ENCODE peak calls at places on chromosomes 13 and 19, in five cellular contexts. Q, J, F, I and S are unnamed samples.

GRCh38 chr13:89897681-89898080 is 1449.8 kb upstream of the MIR17HG start:
- DNase-seq in Q (no peak), J (no peak), F (no peak), I (no peak), S (no peak)

GRCh38 chr19:51477343-51477742 is 996 bp upstream of the CEACAM18 start:
- DNase-seq in Q (no peak), J (no peak), F (no peak), I (no peak), S (no peak)

GRCh38 chr19:45005787-45006186 is 4.5 kb downstream of the RELB start:
- DNase-seq in Q (no peak), J (no peak), F (no peak), I (no peak), S (no peak)

GRCh38 chr19:16593181-16593580 is 21.0 kb upstream of the SLC35E1 start:
- DNase-seq in Q (no peak), J (no peak), F (no peak), I (no peak), S (no peak)

GRCh38 chr13:93249259-93249917 is 22.8 kb downstream of the GPC6 start:
- DNase-seq in Q (peak; percentile 93), J (no peak), F (no peak), I (no peak), S (no peak)

GRCh38 chr13:91072511-91072910 is 275.0 kb upstream of the MIR17HG start:
- DNase-seq in Q (no peak), J (no peak), F (no peak), I (no peak), S (no peak)

GRCh38 chr13:40485611-40486517 is 180.6 kb downstream of the FOXO1 start:
- DNase-seq in Q (no peak), J (no peak), F (no peak), I (no peak), S (no peak)

GRCh38 chr13:50766043-50766442 is 77.4 kb downstream of the DLEU7 start:
- DNase-seq in Q (no peak), J (no peak), F (no peak), I (no peak), S (no peak)

GRCh38 chr19:8149261-8150094 is at the start of gene FBN3:
- DNase-seq in Q (no peak), J (no peak), F (peak; percentile 32), I (no peak), S (no peak)

GRCh38 chr13:46278474-46278873 is 66.7 kb downstream of the LRRC63 start:
- DNase-seq in Q (no peak), J (no peak), F (no peak), I (no peak), S (no peak)